ENCODE peak calls at places on chromosome 17, in five cellular contexts. A is psoas muscle, N is tibial artery, G is fibroblast of the aortic adventitia, W is A549. C is an unnamed sample.

GRCh38 chr17:61635913-61636432 is 45.0 kb upstream of the NACA2 start:
- DNase-seq in W (peak), N (no peak), G (peak), A (no peak), C (no peak)

GRCh38 chr17:32627233-32628008 is 140.6 kb downstream of the CDK5R1 start:
- DNase-seq in A (no peak), W (no peak), G (peak), N (no peak), C (no peak)

GRCh38 chr17:57612202-57613071 is 132.7 kb downstream of the CCDC182 start:
- DNase-seq in A (peak), W (no peak), G (no peak), N (no peak), C (no peak)

GRCh38 chr17:38748329-38749221 is at the start of gene PCGF2:
- DNase-seq in A (peak), W (peak), N (peak), G (peak), C (peak)

GRCh38 chr17:57489321-57489720 is 233.0 kb downstream of the MSI2 start:
- DNase-seq in W (no peak), N (no peak), G (no peak), A (peak), C (no peak)

GRCh38 chr17:61157246-61157887 is 242.3 kb upstream of the TBX2 start:
- DNase-seq in A (no peak), W (peak), G (peak), N (no peak), C (no peak)

GRCh38 chr17:60311936-60312335 is 80.0 kb downstream of the USP32 start:
- DNase-seq in A (no peak), G (peak), W (no peak), N (no peak), C (no peak)

GRCh38 chr17:32275060-32276042 is 9.7 kb downstream of the RHBDL3 start:
- DNase-seq in G (peak), N (no peak), A (peak), W (peak), C (no peak)

GRCh38 chr17:37106049-37106448 is 157.3 kb downstream of the AATF start:
- DNase-seq in A (no peak), G (no peak), N (no peak), W (no peak), C (no peak)

GRCh38 chr17:76193616-76194015 is 46.7 kb downstream of the RNF157 start:
- DNase-seq in G (no peak), N (no peak), W (no peak), A (no peak), C (no peak)

GRCh38 chr17:3025421-3026124 is 37.8 kb downstream of the OR1D5 start:
- DNase-seq in N (peak), W (no peak), A (peak), G (no peak), C (no peak)

GRCh38 chr17:33444731-33445130 is 151.6 kb upstream of the ASIC2 start:
- DNase-seq in W (no peak), G (no peak), A (no peak), N (no peak), C (no peak)

GRCh38 chr17:61238455-61238933 is 161.1 kb upstream of the TBX2 start:
- DNase-seq in W (no peak), N (no peak), G (no peak), A (no peak), C (no peak)

DNA sequence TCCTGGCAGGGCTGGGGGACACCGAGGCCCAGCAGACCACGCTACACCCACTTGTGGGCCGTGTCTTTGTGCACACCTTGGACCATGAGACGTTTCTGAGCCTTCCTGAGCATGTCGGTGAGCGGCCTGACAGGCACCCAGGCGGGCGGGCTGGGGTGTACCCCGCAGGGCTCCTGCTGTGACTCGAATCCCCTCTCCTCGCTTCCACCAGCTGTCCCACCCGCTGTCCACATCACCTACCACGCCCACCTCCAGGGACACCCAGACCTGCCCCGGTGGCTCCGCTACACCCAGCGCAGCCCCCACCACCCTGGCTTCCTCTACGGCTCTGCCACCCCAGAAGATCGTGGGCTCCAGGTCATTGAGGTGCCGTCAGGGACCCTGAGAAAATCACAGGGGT is 1.6 kb downstream of the SGCA start:
- DNase-seq in A (peak), W (no peak), N (no peak), G (no peak), C (no peak)
- TF ChIP-seq CTCF in A (no peak), W (no peak), N (no peak), G (no peak), C (no peak)

DNA sequence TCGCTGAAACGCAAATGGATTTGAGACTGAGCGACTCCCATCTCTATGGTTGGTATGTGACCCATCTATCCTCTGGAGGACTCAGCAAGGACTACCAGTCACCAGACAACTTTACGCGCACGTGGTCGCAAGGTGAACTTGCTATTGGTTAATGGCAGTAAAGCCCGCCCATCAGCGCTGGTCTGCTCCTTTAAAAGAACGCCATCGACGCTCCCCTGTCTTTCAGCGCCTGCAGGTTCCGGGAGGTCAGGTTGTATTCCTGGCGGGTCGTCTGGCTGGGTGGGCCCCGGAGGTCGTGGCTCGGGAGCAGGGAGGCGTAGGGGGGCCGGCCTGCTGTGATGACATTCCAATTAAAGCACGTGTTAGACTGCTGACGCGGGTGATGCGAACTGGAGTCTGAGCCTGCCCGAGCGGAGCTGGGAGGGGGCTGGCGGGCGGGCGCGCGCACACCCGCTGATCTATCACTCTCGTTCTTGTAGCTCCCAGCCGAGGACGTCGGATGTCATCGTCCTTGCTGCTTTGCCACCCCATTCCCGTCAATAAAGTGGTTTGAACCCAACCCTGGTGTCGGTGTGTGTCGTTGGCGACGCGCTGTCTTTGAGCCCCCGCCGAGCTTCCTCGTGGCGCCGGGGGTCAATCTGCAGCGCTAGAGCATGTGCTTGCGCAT is 15.9 kb upstream of the ERN1 start:
- DNase-seq in N (peak), W (peak), G (peak), A (peak), C (peak)
- TF ChIP-seq CTCF in N (peak), W (no peak), G (no peak), A (no peak), C (no peak)

GRCh38 chr17:51636291-51636690 is 375.9 kb downstream of the UTP18 start:
- DNase-seq in G (no peak), W (peak), A (no peak), N (no peak), C (no peak)

GRCh38 chr17:51638909-51639308 is 378.6 kb downstream of the UTP18 start:
- DNase-seq in G (no peak), A (no peak), N (no peak), W (no peak), C (no peak)

GRCh38 chr17:51641999-51642398 is 381.7 kb downstream of the UTP18 start:
- DNase-seq in A (no peak), G (no peak), W (no peak), N (no peak), C (no peak)

GRCh38 chr17:51643702-51644490 is 383.6 kb downstream of the UTP18 start:
- DNase-seq in N (no peak), W (peak), G (no peak), A (no peak), C (no peak)

DNA sequence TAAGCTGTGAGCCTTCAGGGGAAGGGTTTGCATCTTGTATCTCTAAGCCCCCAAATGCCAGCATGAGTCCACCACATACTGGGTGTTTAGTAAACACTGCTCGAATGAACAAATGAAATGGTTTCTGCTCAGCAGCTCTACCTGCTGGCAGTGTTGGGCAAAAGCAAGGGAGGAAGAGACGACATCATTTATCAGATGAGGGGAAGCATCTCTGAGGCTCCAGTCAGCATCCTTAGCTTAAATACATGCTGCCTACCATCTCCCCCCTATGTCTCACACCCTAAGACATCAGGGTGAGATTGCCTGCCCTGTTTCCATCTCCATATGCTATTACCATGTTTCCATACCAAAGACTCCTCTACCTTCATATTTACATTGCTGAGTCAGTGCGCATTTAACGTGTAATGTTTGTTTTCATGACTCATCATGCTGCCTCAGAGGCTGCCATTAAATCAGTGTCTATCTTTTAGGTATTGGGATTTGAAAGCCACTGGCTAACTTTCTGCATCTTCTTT is 379.8 kb downstream of the UTP18 start:
- DNase-seq in A (no peak), G (no peak), N (no peak), W (peak), C (no peak)
- TF ChIP-seq CTCF in A (peak), G (no peak), N (no peak), W (peak), C (peak)

DNA sequence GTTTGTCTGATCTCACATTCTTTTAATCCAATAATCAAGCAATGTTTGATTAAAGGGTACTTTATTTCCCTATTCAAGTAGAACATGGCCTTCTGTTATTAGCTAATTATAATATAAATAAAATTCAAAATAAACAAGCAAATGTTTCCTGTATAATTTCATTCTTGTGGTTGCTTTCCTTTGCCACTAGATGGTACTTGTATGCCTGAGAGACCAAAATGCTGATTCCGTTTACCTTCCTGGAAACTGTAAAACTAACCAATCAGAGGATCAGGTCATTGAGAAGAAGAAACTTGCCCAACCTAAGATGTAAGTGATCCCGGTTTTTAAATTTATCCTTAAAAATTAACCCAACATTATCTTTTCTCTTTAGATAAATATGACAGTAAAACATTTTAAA is 8.1 kb upstream of the ABCA5 start:
- DNase-seq in W (peak), G (peak), N (no peak), A (no peak), C (no peak)
- TF ChIP-seq CTCF in W (peak), G (peak), N (peak), A (peak), C (peak)

DNA sequence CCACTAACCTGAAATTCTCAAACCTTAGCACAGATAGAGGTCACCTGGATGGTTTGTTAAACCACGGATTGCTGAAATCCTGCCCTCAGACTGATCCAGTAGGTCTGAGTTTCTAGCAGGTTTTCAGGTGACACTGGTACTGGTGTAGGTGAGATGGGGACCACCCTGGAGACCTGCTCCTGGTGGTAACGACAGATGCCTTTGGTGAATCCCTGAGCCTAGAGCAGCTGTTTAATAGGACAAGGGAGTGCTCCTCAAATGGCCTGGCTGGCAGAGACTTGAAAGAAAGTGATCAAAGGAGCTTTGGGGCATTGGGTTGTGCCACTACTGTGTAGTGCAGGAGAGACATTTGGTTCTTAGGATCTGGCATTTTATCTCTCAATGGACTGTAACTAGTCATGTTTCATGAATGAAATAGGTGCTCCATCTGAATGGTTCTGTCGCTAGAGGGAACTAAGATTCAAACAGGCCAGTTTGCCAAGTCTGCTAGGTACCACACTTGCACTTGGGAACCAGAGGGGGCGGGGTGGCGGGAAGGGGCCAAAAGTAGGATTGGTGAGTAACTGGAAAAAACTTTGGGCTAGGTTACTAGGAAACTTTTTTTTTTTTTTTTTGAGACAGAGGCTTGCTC is 2.9 kb upstream of the IFI35 start:
- DNase-seq in A (peak), G (peak), W (peak), N (no peak), C (no peak)
- TF ChIP-seq CTCF in A (no peak), G (peak), W (no peak), N (no peak), C (no peak)

DNA sequence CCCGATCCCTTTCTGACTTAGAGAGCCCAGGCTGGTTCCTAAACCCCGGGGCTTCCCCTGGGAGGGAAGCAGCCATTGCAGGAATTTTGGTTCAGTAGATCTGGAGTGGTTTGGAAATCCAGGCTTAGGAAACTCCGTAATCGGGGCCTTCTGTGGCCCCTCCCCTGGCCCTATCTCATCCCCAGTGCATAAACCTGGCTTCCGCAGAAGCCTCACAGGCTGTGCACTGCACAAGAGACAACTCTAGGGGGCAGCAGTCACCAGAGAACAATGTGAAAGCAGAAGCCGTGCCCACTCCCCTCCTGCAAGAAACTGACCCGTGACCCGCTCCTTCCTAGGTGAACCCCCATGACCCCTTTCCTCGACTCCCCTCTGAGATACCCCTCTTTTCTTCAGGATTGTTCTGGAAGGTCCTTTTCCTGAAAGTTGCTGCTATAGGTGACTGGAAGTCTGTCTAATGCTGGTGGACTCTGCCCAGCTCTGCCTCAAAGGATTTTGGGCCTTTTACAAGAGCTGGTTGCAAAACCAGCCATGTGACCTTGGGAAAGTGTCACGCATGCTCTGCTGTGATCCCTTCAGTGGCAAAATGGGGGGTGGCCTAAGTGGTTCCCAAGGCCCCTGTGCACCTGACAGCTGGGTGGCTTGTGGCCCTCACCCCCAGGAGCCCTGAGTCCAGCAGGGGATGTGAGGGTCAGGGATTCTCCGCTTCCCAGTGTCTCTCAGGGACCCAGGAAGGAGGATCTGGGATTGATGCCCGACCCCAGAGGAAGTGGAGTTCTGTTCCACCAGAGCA is 14.4 kb downstream of the GUCY2D start:
- DNase-seq in G (peak), A (peak), N (peak), W (peak), C (no peak)
- TF ChIP-seq CTCF in G (peak), A (peak), N (peak), W (peak), C (peak)

DNA sequence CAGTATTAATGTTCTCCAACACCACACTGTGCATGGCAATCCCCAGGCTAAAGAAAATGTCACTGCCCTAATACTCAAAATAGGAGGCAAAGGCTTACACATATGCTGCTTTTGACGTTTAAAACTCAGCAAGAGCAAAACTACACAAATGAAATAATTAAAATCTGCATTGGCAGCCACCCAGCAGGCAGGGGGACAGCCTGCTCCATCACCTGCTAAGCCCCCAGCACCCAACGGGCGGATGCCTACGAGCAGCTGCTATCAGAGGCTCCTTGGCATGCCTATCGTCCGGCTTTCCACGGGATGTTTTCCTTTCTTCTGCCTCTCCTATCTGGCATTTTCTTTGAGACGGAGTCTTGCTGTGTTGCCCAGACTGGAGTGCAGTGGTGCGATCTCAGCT is 337.5 kb downstream of the SOX9 start:
- DNase-seq in N (no peak), W (no peak), G (no peak), A (no peak), C (no peak)
- TF ChIP-seq CTCF in N (no peak), W (no peak), G (no peak), A (no peak), C (no peak)

GRCh38 chr17:63191610-63192009 is 225.6 kb downstream of the TANC2 start:
- DNase-seq in W (no peak), G (no peak), N (peak), A (peak), C (no peak)

GRCh38 chr17:63189930-63190329 is 223.9 kb downstream of the TANC2 start:
- DNase-seq in N (no peak), G (no peak), W (no peak), A (no peak), C (no peak)

GRCh38 chr17:63196772-63197335 is 230.8 kb downstream of the TANC2 start:
- DNase-seq in N (no peak), W (no peak), G (no peak), A (no peak), C (no peak)

GRCh38 chr17:63190821-63191220 is 224.8 kb downstream of the TANC2 start:
- DNase-seq in G (no peak), W (no peak), A (no peak), N (no peak), C (no peak)

GRCh38 chr17:63193827-63194226 is 227.8 kb downstream of the TANC2 start:
- DNase-seq in N (no peak), W (no peak), A (no peak), G (no peak), C (no peak)
- TF ChIP-seq CTCF in N (no peak), W (no peak), A (no peak), G (no peak), C (no peak)

GRCh38 chr17:53150101-53150698 is 672.5 kb upstream of the KIF2B start:
- DNase-seq in G (no peak), A (no peak), W (peak), N (no peak), C (no peak)
- TF ChIP-seq CTCF in G (no peak), A (peak), W (peak), N (no peak), C (peak)

GRCh38 chr17:74864866-74865395 is 5.2 kb upstream of the GRIN2C start:
- DNase-seq in N (peak), A (peak), G (peak), W (peak), C (peak)
- TF ChIP-seq CTCF in N (peak), A (peak), G (peak), W (peak), C (peak)